ENCODE peak calls at places on chromosomes 1 and 21, in four cellular contexts. J, A, R and P are unnamed samples.
A peak's percentile ranks its signal among the peaks of the same experiment; 100 is the strongest.

GRCh38 chr21:45011911-45012660 is 62.3 kb upstream of the ADARB1 start:
- DNase-seq in J (peak; percentile 87), A (peak; percentile 99), R (no peak), P (peak; percentile 93)

GRCh38 chr1:68347415-68347814 is 102.3 kb downstream of the RPE65 start:
- DNase-seq in J (no peak), A (no peak), R (no peak), P (no peak)

GRCh38 chr1:51433269-51433971 is 85.6 kb downstream of the EPS15 start:
- DNase-seq in J (no peak), A (peak; percentile 51), R (no peak), P (no peak)

GRCh38 chr1:205967555-205968335 is 24.5 kb upstream of the SLC26A9 start:
- DNase-seq in J (no peak), A (peak; percentile 67), R (no peak), P (no peak)

GRCh38 chr1:211703812-211704566 is 28.6 kb upstream of the NEK2 start:
- DNase-seq in J (no peak), A (peak; percentile 37), R (peak; percentile 39), P (no peak)

GRCh38 chr1:71298633-71299032 is 217.8 kb upstream of the ZRANB2 start:
- DNase-seq in J (no peak), A (no peak), R (no peak), P (no peak)

GRCh38 chr1:201887116-201887866 is 1.4 kb upstream of the SHISA4 start:
- DNase-seq in J (no peak), A (no peak), R (no peak), P (no peak)

GRCh38 chr1:55506686-55507577 is 291.8 kb upstream of the USP24 start:
- DNase-seq in J (no peak), A (peak; percentile 96), R (no peak), P (no peak)

GRCh38 chr1:32246888-32247273 is at the start of gene FAM167B:
- DNase-seq in J (no peak), A (peak; percentile 56), R (no peak), P (no peak)

GRCh38 chr1:165369255-165369848 is 12.8 kb upstream of the LMX1A start:
- DNase-seq in J (peak; percentile 75), A (peak; percentile 73), R (peak; percentile 72), P (peak; percentile 73)

GRCh38 chr21:38984568-38984967 is 178.8 kb downstream of the ETS2 start:
- DNase-seq in J (no peak), A (no peak), R (peak; percentile 47), P (no peak)

GRCh38 chr1:153122831-153123421 is 9.6 kb upstream of the SPRR2F start:
- DNase-seq in J (peak; percentile 94), A (peak; percentile 95), R (no peak), P (peak; percentile 8)

GRCh38 chr21:28215214-28215954 is 777.3 kb downstream of the LTN1 start:
- DNase-seq in J (no peak), A (peak; percentile 92), R (no peak), P (no peak)
- H2AFZ ChIP-seq in J (no peak overlapping the region), A (no peak overlapping the region), R (no peak overlapping the region), P (no peak overlapping the region)

DNA sequence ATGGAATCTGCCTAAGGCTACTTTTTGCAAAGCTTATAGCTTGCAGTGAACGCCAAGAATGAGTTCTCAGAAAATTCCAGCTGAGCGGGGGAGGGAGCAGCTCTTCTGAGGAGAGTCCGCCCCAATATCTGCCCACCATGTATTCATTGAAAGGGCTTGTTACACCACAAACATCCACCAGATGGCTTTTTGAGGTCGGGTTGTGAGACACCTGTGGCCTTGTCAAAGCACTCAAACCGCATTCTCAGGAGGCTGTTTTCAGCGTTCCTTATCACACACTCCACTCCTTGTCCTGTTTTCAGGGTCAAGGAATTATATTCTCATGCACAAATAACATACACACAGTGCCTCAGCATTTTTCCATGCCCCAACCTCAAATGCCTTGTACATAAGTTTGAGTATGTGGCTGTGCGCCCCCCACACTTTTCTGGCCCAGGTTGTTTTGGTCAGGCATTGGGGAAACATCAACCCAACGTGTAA is 3.9 kb upstream of the C4BPB start:
- DNase-seq in J (peak; percentile 92), A (peak; percentile 95), R (peak; percentile 45), P (peak; percentile 80)
- TF ChIP-seq EZH2phosphoT487 in J (no peak), A (no peak), R (no peak), P (no peak)

DNA sequence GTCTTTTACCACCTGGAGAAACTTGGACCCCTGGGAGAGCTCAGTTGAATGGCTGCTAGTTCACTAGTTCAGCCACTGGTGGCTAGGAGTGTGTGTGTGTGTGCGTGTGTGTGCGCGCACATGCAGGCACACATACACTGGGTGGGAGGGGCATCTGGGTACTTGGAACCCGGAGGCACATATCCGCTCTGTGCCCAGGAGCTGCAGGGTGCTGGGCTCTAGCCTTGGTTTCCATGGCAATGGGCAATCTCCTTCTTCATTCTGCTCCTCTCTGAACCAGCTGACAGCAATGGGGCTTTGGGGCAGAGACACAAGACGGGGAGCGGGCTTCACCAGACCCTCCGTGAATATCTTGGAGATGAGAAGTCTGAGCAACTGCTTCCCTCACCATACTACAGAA is 87.1 kb upstream of the DISP3 start:
- DNase-seq in J (no peak), A (no peak), R (no peak), P (no peak)
- H3K27me3 ChIP-seq in J (no peaks in the 10 kb centered on the region), A (peaks cover 56% of the 10 kb centered on the region), R (no peaks in the 10 kb centered on the region), P (peaks cover 20% of the 10 kb centered on the region)

GRCh38 chr1:244830639-244831038 is 4.8 kb upstream of the COX20 start:
- DNase-seq in J (no peak), A (no peak), R (no peak), P (no peak)
- H2AFZ ChIP-seq in J (no peak overlapping the region), A (no peak overlapping the region), R (peak overlapping the region; percentile 12), P (no peak overlapping the region)

GRCh38 chr21:33539612-33540011 is 2.3 kb downstream of the GART start:
- DNase-seq in J (no peak), A (no peak), R (no peak), P (no peak)
- TF ChIP-seq EZH2phosphoT487 in J (no peak), A (no peak), R (no peak), P (no peak)

DNA sequence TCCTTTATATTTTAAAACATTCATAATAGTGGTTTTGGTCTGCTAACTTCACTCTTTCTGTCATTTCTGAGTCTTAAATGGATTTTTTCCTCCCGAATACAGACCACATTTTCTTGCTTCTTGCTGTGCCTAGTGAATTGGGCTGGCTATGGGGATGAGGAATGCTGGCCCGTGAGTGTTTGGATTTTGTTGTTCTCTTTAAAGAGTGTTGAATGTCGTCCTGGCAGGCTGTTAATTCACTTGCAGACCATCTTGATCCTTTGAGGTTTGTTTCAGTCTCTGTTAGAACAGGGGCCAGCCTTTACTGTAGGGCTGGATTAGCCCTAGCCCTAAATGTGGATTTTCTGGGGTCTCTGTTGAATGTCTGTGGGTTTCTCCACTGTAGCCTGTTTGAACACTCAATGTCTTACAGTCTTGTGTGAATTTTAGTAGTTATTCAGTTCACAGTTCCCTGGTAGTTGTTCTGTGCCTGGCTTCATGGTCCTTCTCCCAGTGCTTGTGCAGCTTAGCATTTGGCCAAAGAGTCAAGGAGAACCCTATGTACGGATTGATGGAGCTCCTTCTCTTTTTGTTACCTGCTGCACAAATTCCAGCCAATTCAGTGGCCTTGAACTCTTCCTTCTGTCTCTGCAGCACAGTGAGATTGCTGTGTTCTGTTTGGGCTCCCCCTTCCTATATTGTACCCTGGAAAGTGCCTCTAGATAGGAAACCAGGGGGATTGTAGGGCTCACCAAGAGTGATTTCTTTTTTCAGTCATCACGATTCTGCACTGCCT is 95.7 kb downstream of the DYRK1A start:
- DNase-seq in J (peak; percentile 48), A (no peak), R (no peak), P (no peak)
- H3K27me3 ChIP-seq in J (no peaks in the 10 kb centered on the region), A (no peaks in the 10 kb centered on the region), R (no peaks in the 10 kb centered on the region), P (no peaks in the 10 kb centered on the region)